ENCODE peak calls at places on chromosomes 3 and 15, in seven cellular contexts. D is SW480; Z is activated gamma-delta T cell treated with Interleukin-2 at 50 U/mL for 16 hours; F is NCI-H2081 treated with DMSO at 0.1 percent for 48 hours; W is activated CD8-positive, alpha-beta memory T cell treated with anti-CD3 and anti-CD28 coated beads for 4 hours; R is GM12865; X is ACHN. A is an unnamed sample.

GRCh38 chr15:59556405-59556804 is 55.2 kb upstream of the GCNT3 start:
- DNase-seq in Z (no peak), R (no peak), D (no peak), W (no peak), F (no peak), X (no peak), A (no peak)

GRCh38 chr15:63599401-63600000 is 2.3 kb downstream of the FBXL22 start:
- DNase-seq in X (peak), Z (no peak), F (peak), R (peak), W (no peak), D (peak), A (peak)

GRCh38 chr3:120693439-120694172 is 11.6 kb upstream of the HGD start:
- DNase-seq in R (no peak), W (no peak), X (no peak), D (peak), F (peak), Z (no peak), A (peak)

GRCh38 chr15:49406352-49407118 is 16.5 kb upstream of the FGF7 start:
- DNase-seq in D (no peak), F (no peak), R (no peak), X (no peak), Z (no peak), W (no peak), A (no peak)

GRCh38 chr15:56869573-56869972 is 48.9 kb upstream of the TCF12 start:
- DNase-seq in W (no peak), X (peak), R (peak), F (no peak), D (no peak), Z (no peak), A (peak)

GRCh38 chr3:98954806-98955205 is 53.3 kb upstream of the DCBLD2 start:
- DNase-seq in Z (no peak), D (no peak), X (no peak), F (no peak), W (no peak), R (no peak), A (peak)

GRCh38 chr3:132231633-132232032 is 85.6 kb upstream of the ACP3 start:
- DNase-seq in D (no peak), F (no peak), R (no peak), X (peak), W (no peak), Z (no peak), A (peak)

GRCh38 chr3:183537295-183537730 is 18.2 kb downstream of the KLHL6 start:
- DNase-seq in Z (no peak), D (no peak), X (no peak), F (no peak), R (no peak), W (no peak), A (no peak)

GRCh38 chr3:49535971-49536874 is 18.1 kb upstream of the BSN start:
- DNase-seq in D (no peak), Z (no peak), X (no peak), F (no peak), W (no peak), R (no peak), A (no peak)

GRCh38 chr15:82640672-82641071 is 6.5 kb downstream of the CPEB1 start:
- DNase-seq in Z (no peak), D (no peak), W (no peak), F (no peak), X (no peak), R (no peak), A (no peak)

GRCh38 chr15:58467121-58467721 is 35.4 kb downstream of the LIPC start:
- DNase-seq in X (peak), Z (no peak), D (peak), R (no peak), W (no peak), F (no peak), A (no peak)

GRCh38 chr15:79922512-79923067 is 25.8 kb upstream of the MTHFS start:
- DNase-seq in R (no peak), D (peak), X (no peak), Z (no peak), F (no peak), W (no peak), A (no peak)

A was measured in hepatocyte.